ENCODE peak calls at places on chromosomes 7 and 10, in five cellular contexts. J is left ventricle myocardium inferior, Y is neural progenitor cell, D is heart right ventricle, S is kidney epithelial cell. V is an unnamed sample.

GRCh38 chr7:113175525-113176097 is 57.3 kb upstream of the SMIM30 start:
- DNase-seq in J (no peak), Y (no peak), D (no peak), S (no peak), V (no peak)

GRCh38 chr10:19848226-19848950 is 32.2 kb downstream of the PLXDC2 start:
- DNase-seq in J (no peak), Y (no peak), D (no peak), S (no peak), V (no peak)

GRCh38 chr10:30529373-30529998 is 95.5 kb downstream of the MAP3K8 start:
- DNase-seq in J (peak; percentile 70), Y (no peak), D (peak; percentile 45), S (no peak), V (peak; percentile 90)

GRCh38 chr7:141575164-141575563 is 24.0 kb downstream of the AGK start:
- DNase-seq in J (no peak), Y (no peak), D (no peak), S (no peak), V (no peak)

GRCh38 chr10:43201545-43202131 is 63.4 kb downstream of the CSGALNACT2 start:
- DNase-seq in J (no peak), Y (no peak), D (peak; percentile 4), S (no peak), V (no peak)

GRCh38 chr10:123009105-123009805 is 449 bp downstream of the ACADSB start:
- DNase-seq in J (peak; percentile 21), Y (peak; percentile 51), D (peak; percentile 17), S (no peak), V (peak; percentile 8)

GRCh38 chr7:7114575-7115291 is 67.6 kb upstream of the C1GALT1 start:
- DNase-seq in J (no peak), Y (no peak), D (no peak), S (no peak), V (no peak)

GRCh38 chr10:14583252-14583651 is 191.4 kb downstream of the FAM107B start:
- DNase-seq in J (no peak), Y (no peak), D (no peak), S (no peak), V (peak; percentile 80)

GRCh38 chr7:30754315-30754877 is 2.5 kb downstream of the INMT start:
- DNase-seq in J (no peak), Y (no peak), D (no peak), S (no peak), V (no peak)

GRCh38 chr7:40866601-40867000 is 731.8 kb downstream of the SUGCT start:
- DNase-seq in J (no peak), Y (peak; percentile 29), D (peak; percentile 9), S (no peak), V (no peak)

GRCh38 chr10:3095373-3096139 is 28.2 kb downstream of the PFKP start:
- DNase-seq in J (no peak), Y (no peak), D (peak; percentile 47), S (peak; percentile 99), V (peak; percentile 34)

GRCh38 chr7:119664601-119665000 is 608.4 kb upstream of the KCND2 start:
- DNase-seq in J (no peak), Y (no peak), D (no peak), S (peak; percentile 67), V (no peak)

GRCh38 chr10:14653271-14654161 is 121.2 kb downstream of the FAM107B start:
- DNase-seq in J (no peak), Y (peak; percentile 82), D (peak; percentile 28), S (peak; percentile 63), V (peak; percentile 47)

GRCh38 chr10:114404171-114405010 is at the start of gene AFAP1L2:
- DNase-seq in J (peak; percentile 50), Y (peak; percentile 63), D (no peak), S (no peak), V (no peak)

GRCh38 chr10:44047361-44047760 is 337.5 kb downstream of the CXCL12 start:
- DNase-seq in J (no peak), Y (no peak), D (no peak), S (no peak), V (no peak)

GRCh38 chr7:40572810-40573470 is 438.1 kb downstream of the SUGCT start:
- DNase-seq in J (no peak), Y (no peak), D (no peak), S (no peak), V (no peak)

GRCh38 chr10:74103560-74104248 is 46.9 kb downstream of the AP3M1 start:
- DNase-seq in J (no peak), Y (peak; percentile 34), D (no peak), S (no peak), V (peak; percentile 50)

GRCh38 chr7:38813797-38814196 is 95.2 kb downstream of the VPS41 start:
- DNase-seq in J (no peak), Y (no peak), D (no peak), S (no peak), V (no peak)

GRCh38 chr7:88146611-88147010 is 73.2 kb downstream of the SRI start:
- DNase-seq in J (no peak), Y (no peak), D (no peak), S (no peak), V (no peak)

GRCh38 chr10:28284126-28284525 is 18.7 kb downstream of the MPP7 start:
- DNase-seq in J (no peak), Y (no peak), D (no peak), S (no peak), V (no peak)

GRCh38 chr7:116434820-116435341 is 64.7 kb upstream of the CAV2 start:
- DNase-seq in J (no peak), Y (no peak), D (no peak), S (peak; percentile 34), V (no peak)

GRCh38 chr7:33774762-33775523 is 130.4 kb upstream of the BMPER start:
- DNase-seq in J (peak; percentile 46), Y (no peak), D (peak; percentile 62), S (peak; percentile 18), V (no peak)

GRCh38 chr10:124086787-124087671 is 6.4 kb downstream of the CHST15 start:
- DNase-seq in J (no peak), Y (no peak), D (no peak), S (no peak), V (no peak)

GRCh38 chr10:132057191-132057681 is 8.5 kb upstream of the JAKMIP3 start:
- DNase-seq in J (no peak), Y (no peak), D (no peak), S (no peak), V (no peak)

GRCh38 chr7:108660465-108660864 is 90.8 kb downstream of the DNAJB9 start:
- DNase-seq in J (no peak), Y (peak; percentile 26), D (no peak), S (no peak), V (no peak)

DNA sequence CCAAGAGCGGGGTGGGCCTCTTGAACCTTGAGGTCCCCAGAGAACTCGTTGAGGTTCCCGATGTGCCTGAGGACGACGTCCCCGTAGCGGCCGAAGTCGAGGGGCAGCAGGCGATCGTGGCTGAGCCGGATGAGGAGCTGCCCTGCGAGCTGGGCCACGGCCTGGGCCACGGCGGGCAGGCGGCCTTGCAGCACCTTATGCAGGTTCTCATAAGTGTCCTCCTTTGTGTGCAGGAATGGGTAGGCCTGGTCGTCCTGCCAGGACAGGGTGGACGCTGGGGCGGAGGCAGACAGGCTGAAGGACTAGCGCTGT is 14.2 kb downstream of the TFR2 start:
- DNase-seq in J (no peak), Y (no peak), D (no peak), S (no peak), V (no peak)
- H3K4me3 ChIP-seq in J (no peak overlapping the region), Y (no peak overlapping the region), D (no peak overlapping the region), S (no peak overlapping the region), V (peak overlapping the region; percentile 53)

GRCh38 chr10:79444243-79445119 is 943 bp downstream of the ZCCHC24 start:
- DNase-seq in J (peak; percentile 81), Y (peak; percentile 86), D (peak; percentile 69), S (no peak), V (peak; percentile 51)

GRCh38 chr10:79440281-79440680 is 5.1 kb downstream of the ZCCHC24 start:
- DNase-seq in J (no peak), Y (no peak), D (no peak), S (no peak), V (no peak)

GRCh38 chr10:79443338-79444242 is 1.8 kb downstream of the ZCCHC24 start:
- DNase-seq in J (no peak), Y (no peak), D (no peak), S (no peak), V (no peak)

GRCh38 chr10:79441433-79441832 is 4.0 kb downstream of the ZCCHC24 start:
- DNase-seq in J (no peak), Y (no peak), D (no peak), S (no peak), V (no peak)

GRCh38 chr10:79442171-79443040 is 3.0 kb downstream of the ZCCHC24 start:
- DNase-seq in J (no peak), Y (no peak), D (no peak), S (no peak), V (no peak)
- H3K4me3 ChIP-seq in J (peak overlapping the region; percentile 99), Y (no peak overlapping the region), D (peak overlapping the region; percentile 99), S (no peak overlapping the region), V (no peak overlapping the region)

GRCh38 chr7:94507962-94508361 is 1.6 kb upstream of the CASD1 start:
- DNase-seq in J (no peak), Y (no peak), D (no peak), S (no peak), V (no peak)

GRCh38 chr7:94509879-94510581 is 421 bp downstream of the CASD1 start:
- DNase-seq in J (peak; percentile 72), Y (peak; percentile 91), D (peak; percentile 64), S (no peak), V (peak; percentile 86)

GRCh38 chr7:94507462-94507861 is 2.1 kb upstream of the CASD1 start:
- DNase-seq in J (no peak), Y (no peak), D (no peak), S (no peak), V (no peak)

GRCh38 chr7:94510582-94511456 is 1.2 kb downstream of the CASD1 start:
- DNase-seq in J (no peak), Y (peak; percentile 65), D (peak; percentile 15), S (no peak), V (peak; percentile 42)

DNA sequence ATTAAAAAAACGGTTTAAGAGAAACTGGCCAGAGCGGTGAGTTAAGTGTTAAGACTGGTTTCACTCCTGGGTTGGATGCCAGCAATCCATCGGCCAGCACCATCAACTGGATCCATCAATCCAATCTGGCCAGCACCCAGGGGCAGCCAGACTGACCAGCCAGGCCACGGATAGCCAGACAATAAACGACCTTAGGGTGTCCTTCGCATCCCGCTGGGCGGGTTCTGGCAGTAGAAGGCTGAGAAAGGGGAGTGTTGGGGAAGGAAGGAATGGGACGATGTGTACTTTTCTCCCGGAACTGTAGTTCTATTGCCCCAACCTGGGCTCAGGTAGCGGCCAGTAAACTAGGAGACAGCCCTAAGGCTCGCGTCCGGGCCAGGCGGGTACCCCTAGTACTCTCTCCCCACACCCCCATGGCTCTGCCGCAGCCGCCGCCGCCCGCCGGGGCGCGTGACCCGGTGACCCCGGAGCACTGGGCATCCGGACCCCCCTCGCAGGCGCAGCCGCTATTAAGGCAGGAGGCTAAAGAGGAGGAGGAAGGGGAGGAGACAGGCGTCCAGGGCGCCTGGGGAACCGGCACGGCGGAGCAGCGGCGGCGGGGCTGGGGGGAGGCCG is at the start of gene CASD1:
- DNase-seq in J (peak; percentile 63), Y (no peak), D (peak; percentile 61), S (no peak), V (peak; percentile 80)
- H3K4me3 ChIP-seq in J (peak within 1 kb of the TSS; percentile 96), Y (peak within 1 kb of the TSS; percentile 90), D (peak within 1 kb of the TSS; percentile 91), S (peak within 1 kb of the TSS; percentile 87), V (peak within 1 kb of the TSS; percentile 92)

DNA sequence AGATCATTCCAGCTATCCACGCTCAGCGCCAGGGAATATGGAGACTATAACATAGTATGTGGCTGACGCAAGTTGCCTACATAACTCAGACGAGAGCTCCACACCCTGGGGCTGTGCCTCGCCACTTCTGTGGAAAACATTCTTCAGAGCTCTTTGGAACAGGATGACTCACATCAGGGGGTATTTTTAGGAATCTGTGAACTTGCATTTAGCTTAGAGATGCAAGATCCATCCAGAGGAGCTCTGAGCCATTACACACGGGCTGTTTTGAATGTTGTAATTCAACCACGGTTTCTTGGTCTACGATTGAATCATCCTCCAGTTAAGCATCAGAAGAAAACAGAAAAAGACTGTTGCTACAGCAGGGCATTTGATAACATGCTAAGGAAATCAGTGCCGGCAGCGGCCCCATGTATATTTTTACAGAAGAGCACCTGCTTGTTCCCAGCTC is 481.4 kb upstream of the AKR1E2 start:
- DNase-seq in J (peak; percentile 42), Y (no peak), D (peak; percentile 72), S (peak; percentile 97), V (no peak)
- H3K4me3 ChIP-seq in J (peak overlapping the region; percentile 8), Y (no peak overlapping the region), D (no peak overlapping the region), S (no peak overlapping the region), V (no peak overlapping the region)

V was measured in GM12865.